ENCODE peak calls at places on chromosome 11, in ten cellular contexts. U is cardiac fibroblast; N is activated CD8-positive, alpha-beta T cell treated with anti-CD3 and anti-CD28 coated beads for 36 hours; H is CD4-positive, alpha-beta T cell; C is epithelial cell of esophagus; I is MCF 10A; Q is thoracic aorta; T is transverse colon; J is neural crest cell; D is HFF-Myc. G is an unnamed sample.

GRCh38 chr11:109788969-109789490 is 304.2 kb upstream of the ZC3H12C start:
- DNase-seq in U (no peak), C (no peak), J (no peak), D (no peak), H (no peak), T (no peak), Q (no peak), I (no peak), N (no peak), G (no peak)

GRCh38 chr11:19905280-19905853 is 192.7 kb downstream of the NAV2 start:
- DNase-seq in I (peak), U (peak), T (no peak), Q (no peak), H (no peak), D (no peak), J (no peak), N (no peak), C (peak), G (peak)

GRCh38 chr11:127270848-127271247 is 270.3 kb upstream of the KIRREL3 start:
- DNase-seq in D (no peak), I (no peak), J (no peak), T (no peak), N (no peak), Q (no peak), H (no peak), C (no peak), U (no peak), G (no peak)

GRCh38 chr11:111463276-111463675 is 48.9 kb downstream of the BTG4 start:
- DNase-seq in U (no peak), J (no peak), D (no peak), T (no peak), C (no peak), H (no peak), Q (no peak), N (no peak), I (no peak), G (no peak)

GRCh38 chr11:59207988-59208432 is 4.7 kb downstream of the MPEG1 start:
- DNase-seq in H (peak), Q (no peak), D (no peak), J (peak), N (peak), U (peak), I (peak), T (no peak), C (peak), G (peak)

GRCh38 chr11:24389575-24389974 is 107.3 kb upstream of the LUZP2 start:
- DNase-seq in I (no peak), H (no peak), U (no peak), T (no peak), J (no peak), Q (no peak), C (no peak), D (no peak), N (no peak), G (no peak)

GRCh38 chr11:122098223-122098980 is 17.6 kb downstream of the BLID start:
- DNase-seq in U (no peak), H (no peak), J (no peak), C (peak), Q (no peak), D (no peak), I (peak), N (no peak), T (no peak), G (no peak)

GRCh38 chr11:38835986-38836385 is 2237.9 kb upstream of the RAG2 start:
- DNase-seq in I (peak), U (no peak), C (no peak), H (no peak), Q (no peak), D (no peak), N (no peak), T (no peak), J (no peak), G (no peak)

GRCh38 chr11:46499821-46500220 is 94.0 kb downstream of the AMBRA1 start:
- DNase-seq in N (no peak), I (no peak), J (no peak), U (no peak), D (no peak), Q (no peak), T (no peak), H (no peak), C (no peak), G (no peak)

GRCh38 chr11:59283825-59284772 is 71.4 kb upstream of the MPEG1 start:
- DNase-seq in T (peak), C (peak), H (peak), J (peak), I (peak), D (peak), Q (no peak), N (peak), U (peak), G (peak)

GRCh38 chr11:69249641-69250502 is 44.1 kb upstream of the MYEOV start:
- DNase-seq in H (no peak), D (no peak), T (no peak), C (peak), I (peak), N (no peak), U (peak), Q (no peak), J (no peak), G (no peak)

GRCh38 chr11:16958833-16959232 is 55.4 kb downstream of the PLEKHA7 start:
- DNase-seq in I (no peak), T (peak), N (no peak), C (no peak), D (no peak), U (no peak), Q (no peak), J (no peak), H (no peak), G (no peak)

GRCh38 chr11:77200351-77200750 is 72.3 kb downstream of the MYO7A start:
- DNase-seq in I (no peak), J (no peak), T (no peak), N (no peak), C (no peak), D (no peak), U (no peak), H (no peak), Q (no peak), G (no peak)

GRCh38 chr11:89163686-89164085 is 14.0 kb upstream of the TYR start:
- DNase-seq in D (no peak), N (no peak), J (no peak), I (no peak), Q (no peak), H (no peak), U (no peak), T (no peak), C (no peak), G (no peak)

GRCh38 chr11:74925281-74925680 is 23.6 kb downstream of the XRRA1 start:
- DNase-seq in C (no peak), D (no peak), N (no peak), H (no peak), Q (no peak), T (no peak), J (no peak), U (peak), I (peak), G (no peak)

GRCh38 chr11:8933931-8934330 is 1.2 kb upstream of the C11orf16 start:
- DNase-seq in T (no peak), Q (no peak), I (no peak), D (no peak), C (no peak), U (no peak), N (no peak), J (no peak), H (no peak), G (no peak)
- TF ChIP-seq CTCF in T (no peak), Q (no peak), I (no peak), D (no peak), C (no peak), U (peak), N (no peak), J (no peak), H (no peak), G (no peak)

DNA sequence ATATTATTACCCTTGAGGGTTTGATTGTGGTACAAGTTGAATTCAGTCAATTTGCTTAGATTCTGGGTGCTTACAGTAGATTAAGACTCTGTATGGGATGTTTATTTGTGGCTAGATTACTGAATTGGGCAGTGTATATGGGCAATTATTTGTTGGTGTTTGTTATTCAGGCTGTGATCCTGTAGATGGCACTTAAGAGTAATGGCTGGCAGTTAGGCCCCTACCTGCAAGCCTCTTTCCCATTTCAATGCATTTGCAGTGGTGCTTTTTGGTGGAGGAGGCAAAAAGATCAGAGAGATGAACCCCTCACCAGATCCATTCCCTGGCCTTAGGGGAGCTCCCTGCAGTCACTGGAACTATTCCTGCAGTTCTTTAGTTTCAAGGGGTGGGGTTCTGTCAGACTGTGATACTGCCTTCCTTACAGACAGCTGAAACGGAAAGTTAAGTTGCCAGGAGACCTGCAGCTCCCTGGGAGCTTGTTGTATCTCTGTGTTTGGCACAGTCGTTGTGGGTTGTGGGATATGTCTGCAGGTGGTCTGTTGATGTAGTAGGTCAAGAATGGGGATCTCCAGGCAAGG is 199.5 kb downstream of the AASDHPPT start:
- DNase-seq in I (peak), Q (no peak), H (no peak), D (no peak), N (no peak), C (peak), T (no peak), U (peak), J (no peak), G (peak)
- TF ChIP-seq CTCF in I (peak), Q (no peak), H (no peak), D (peak), N (no peak), C (peak), T (no peak), U (peak), J (peak), G (peak)

GRCh38 chr11:978073-978720 is 52.5 kb downstream of the AP2A2 start:
- DNase-seq in N (no peak), C (no peak), Q (no peak), H (no peak), U (no peak), I (no peak), T (no peak), D (no peak), J (no peak), G (no peak)

GRCh38 chr11:984576-984975 is 51.9 kb downstream of the MUC6 start:
- DNase-seq in T (no peak), D (no peak), C (no peak), Q (no peak), N (no peak), I (no peak), J (no peak), H (no peak), U (no peak), G (no peak)

GRCh38 chr11:981764-982163 is 54.8 kb downstream of the MUC6 start:
- DNase-seq in T (no peak), J (no peak), D (no peak), C (no peak), N (no peak), I (no peak), Q (no peak), U (no peak), H (no peak), G (no peak)

GRCh38 chr11:978781-979180 is 53.1 kb downstream of the AP2A2 start:
- DNase-seq in I (no peak), D (no peak), N (no peak), H (no peak), C (no peak), T (no peak), J (no peak), Q (no peak), U (no peak), G (no peak)

DNA sequence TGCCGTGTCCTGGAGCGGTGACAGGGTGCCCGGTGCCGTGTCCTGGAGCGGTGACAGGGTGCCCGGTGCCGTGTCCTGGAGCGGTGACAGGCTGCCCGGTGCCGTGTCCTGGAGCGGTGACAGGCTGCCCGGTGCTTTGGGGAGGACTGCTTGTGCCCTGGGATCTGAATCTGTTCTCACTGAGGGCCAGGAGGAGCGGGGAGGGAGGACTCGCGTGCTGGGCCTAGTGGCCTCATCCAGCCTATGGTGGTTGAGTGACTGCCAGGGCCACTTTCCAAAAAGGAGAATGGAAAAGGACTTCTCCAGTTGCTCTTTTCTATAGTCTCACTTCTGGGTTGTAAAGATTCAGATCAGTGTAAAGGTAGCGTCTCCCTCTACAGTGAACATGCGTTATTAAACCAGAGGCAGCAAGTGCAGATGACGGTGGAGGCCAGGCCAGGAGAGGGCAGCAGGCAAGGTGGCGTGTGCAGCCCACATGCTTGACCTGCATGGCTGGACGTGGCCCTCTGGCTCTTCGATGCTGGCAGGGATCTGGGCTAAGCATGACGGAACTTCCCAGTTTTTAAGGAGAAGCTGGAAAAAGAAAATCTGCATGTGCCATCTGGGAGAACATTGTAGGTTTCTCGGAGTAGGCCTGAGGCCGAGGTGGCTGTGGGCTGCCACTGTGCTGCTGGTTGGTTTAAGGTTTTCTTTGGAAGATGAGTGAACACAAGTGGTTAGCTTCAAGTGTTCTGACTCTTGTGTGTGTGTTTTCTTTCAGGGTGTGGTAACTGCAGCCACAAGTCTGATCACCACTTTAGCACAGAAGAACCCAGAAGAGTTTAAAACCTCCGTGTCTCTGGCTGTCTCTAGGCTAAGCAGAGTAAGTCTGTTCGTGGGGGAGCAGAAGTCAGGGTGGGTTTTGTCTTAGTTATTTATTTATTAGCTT is 55.0 kb downstream of the AP2A2 start:
- DNase-seq in H (no peak), U (peak), J (no peak), I (no peak), D (no peak), C (no peak), T (no peak), N (no peak), Q (no peak), G (no peak)
- TF ChIP-seq CTCF in H (no peak), U (no peak), J (no peak), I (no peak), D (no peak), C (no peak), T (no peak), N (no peak), Q (no peak), G (no peak)

DNA sequence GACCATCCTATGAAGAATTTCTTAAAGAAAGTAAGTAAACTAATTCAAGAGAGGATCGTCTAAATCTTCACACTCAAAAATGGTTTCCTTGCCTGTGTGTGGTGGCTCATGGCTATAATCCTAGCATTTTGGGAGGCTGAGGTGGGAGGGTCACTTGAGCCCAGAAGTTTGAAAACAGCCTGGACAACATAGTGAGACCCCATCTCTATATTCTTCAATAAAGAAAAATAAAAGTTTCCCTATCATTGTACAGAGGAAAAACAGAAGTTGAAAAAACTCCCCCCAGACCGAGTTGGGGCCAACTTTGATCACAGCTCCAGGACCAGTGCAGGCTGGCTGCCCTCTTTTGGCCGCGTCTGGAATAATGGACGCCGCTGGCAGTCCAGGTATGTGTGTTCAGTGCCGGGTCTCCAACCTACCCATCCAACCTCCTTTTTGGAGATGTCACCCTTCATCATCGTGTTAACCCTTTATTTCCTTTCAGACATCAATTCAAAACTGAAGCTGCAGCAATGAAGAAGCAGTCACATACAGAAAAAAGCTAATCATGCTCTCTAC is 3.0 kb downstream of the RPS25 start:
- DNase-seq in D (no peak), H (no peak), C (peak), I (peak), N (no peak), U (no peak), J (no peak), T (no peak), Q (no peak), G (no peak)
- TF ChIP-seq CTCF in D (no peak), H (no peak), C (no peak), I (no peak), N (no peak), U (peak), J (no peak), T (no peak), Q (no peak), G (no peak)

GRCh38 chr11:706439-706956 is 467 bp downstream of the EPS8L2 start:
- DNase-seq in N (no peak), U (peak), H (no peak), Q (no peak), D (no peak), C (peak), J (no peak), I (peak), T (peak), G (no peak)

GRCh38 chr11:707817-708420 is 1.9 kb downstream of the EPS8L2 start:
- DNase-seq in I (no peak), Q (no peak), D (no peak), J (no peak), C (no peak), U (no peak), H (no peak), T (no peak), N (no peak), G (no peak)

GRCh38 chr11:706957-707816 is 1.2 kb downstream of the EPS8L2 start:
- DNase-seq in Q (no peak), C (peak), N (no peak), J (no peak), I (peak), D (no peak), T (peak), U (peak), H (no peak), G (no peak)

GRCh38 chr11:709109-709997 is 3.3 kb downstream of the EPS8L2 start:
- DNase-seq in D (no peak), H (no peak), T (no peak), C (no peak), I (no peak), J (no peak), Q (no peak), N (no peak), U (no peak), G (no peak)

DNA sequence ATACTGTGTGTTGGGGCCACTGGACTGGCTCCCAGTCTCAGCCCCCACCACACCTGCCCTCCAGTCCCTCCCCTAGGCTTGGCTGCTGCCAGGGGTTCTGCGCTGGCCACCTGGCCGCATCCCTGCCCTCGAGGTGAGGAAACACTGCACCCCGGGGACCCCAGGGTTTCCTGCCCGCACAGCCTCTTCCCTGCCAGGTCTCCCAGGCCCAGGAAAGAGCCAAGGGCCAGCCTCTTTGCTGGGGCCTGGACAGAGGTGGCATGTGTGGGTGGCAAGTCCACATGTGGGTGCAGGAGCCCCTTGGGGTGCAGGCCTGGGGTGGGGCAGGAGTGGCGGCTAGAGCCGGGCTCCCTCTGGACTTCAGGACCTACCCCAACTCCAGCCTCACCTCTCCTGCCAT is 2.5 kb downstream of the EPS8L2 start:
- DNase-seq in T (no peak), J (no peak), U (no peak), N (no peak), I (no peak), C (no peak), D (no peak), H (no peak), Q (no peak), G (no peak)
- TF ChIP-seq CTCF in T (no peak), J (no peak), U (no peak), N (no peak), I (no peak), C (no peak), D (no peak), H (no peak), Q (no peak), G (no peak)

GRCh38 chr11:103091810-103092524 is at the start of gene DCUN1D5:
- DNase-seq in N (peak), H (peak), J (peak), Q (peak), U (peak), I (peak), C (peak), T (peak), D (peak), G (peak)
- TF ChIP-seq CTCF in N (no peak), H (no peak), J (no peak), Q (no peak), U (no peak), I (no peak), C (no peak), T (no peak), D (no peak), G (no peak)

GRCh38 chr11:11967669-11968510 is 40.5 kb downstream of the DKK3 start:
- DNase-seq in U (no peak), J (no peak), D (no peak), H (no peak), Q (no peak), N (no peak), I (no peak), C (no peak), T (no peak), G (no peak)

GRCh38 chr11:11969380-11970215 is 38.8 kb downstream of the DKK3 start:
- DNase-seq in D (no peak), U (no peak), H (no peak), N (no peak), T (no peak), Q (no peak), C (no peak), J (no peak), I (no peak), G (no peak)

GRCh38 chr11:11970556-11970955 is 37.9 kb downstream of the DKK3 start:
- DNase-seq in T (no peak), N (no peak), J (no peak), H (no peak), Q (no peak), U (no peak), I (no peak), D (no peak), C (no peak), G (no peak)

GRCh38 chr11:11966826-11967668 is 41.4 kb downstream of the DKK3 start:
- DNase-seq in T (peak), J (peak), N (peak), Q (no peak), D (no peak), C (peak), I (peak), H (peak), U (peak), G (peak)

DNA sequence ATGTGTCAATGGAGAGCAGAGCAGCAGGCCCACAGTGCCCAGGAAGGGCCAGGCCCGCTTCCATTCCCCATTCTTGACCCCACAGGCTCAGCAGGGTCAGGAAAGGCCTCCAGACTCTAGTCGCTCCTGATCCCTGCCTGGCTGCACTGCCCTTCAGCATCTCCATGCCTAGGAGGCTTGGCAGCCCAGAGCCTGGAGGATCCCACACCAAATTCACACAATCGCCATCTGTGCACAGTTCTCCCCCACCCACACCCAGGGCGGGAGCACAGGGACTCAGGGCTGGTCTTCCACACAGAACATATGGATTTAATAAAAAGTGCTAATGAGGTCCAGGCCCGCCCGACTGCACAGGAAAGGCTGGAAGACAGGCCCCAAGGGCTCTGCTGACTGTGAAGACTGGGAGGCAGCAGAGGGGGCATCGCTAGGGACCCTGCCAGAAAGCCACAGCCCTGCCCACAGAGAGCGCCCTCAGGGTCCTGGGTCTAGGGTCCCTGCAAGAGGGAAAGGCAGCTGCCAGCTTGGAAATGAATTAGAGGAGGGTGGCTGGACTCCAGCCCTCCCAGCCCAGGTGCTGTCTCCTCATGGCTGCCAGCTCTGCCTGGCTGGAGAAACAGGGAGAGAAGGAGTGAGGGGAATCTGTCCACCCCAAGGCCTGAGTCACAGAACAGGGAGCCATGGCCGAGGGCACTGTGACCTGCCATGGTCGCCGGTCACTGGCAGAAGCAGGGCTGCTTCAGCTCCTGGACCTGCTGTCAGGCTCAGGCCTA is 39.7 kb downstream of the DKK3 start:
- DNase-seq in N (no peak), C (no peak), U (no peak), Q (no peak), H (no peak), I (no peak), D (peak), T (no peak), J (no peak), G (no peak)
- TF ChIP-seq CTCF in N (no peak), C (no peak), U (no peak), Q (no peak), H (no peak), I (no peak), D (no peak), T (no peak), J (no peak), G (no peak)